ENCODE peak calls at places on chromosomes 2 and 18, in six cellular contexts. T is upper lobe of right lung, J is cardiac muscle cell, X is GM23248, D is neuronal stem cell, K is body of pancreas. W is an unnamed sample.
A peak's percentile ranks its signal among the peaks of the same experiment; 100 is the strongest.

GRCh38 chr2:179936654-179937053 is 70.4 kb downstream of the CWC22 start:
- DNase-seq in D (peak; percentile 14), T (no peak), K (no peak), J (peak; percentile 14), X (peak; percentile 29), W (peak; percentile 59)

GRCh38 chr2:212520340-212520739 is 18.3 kb downstream of the ERBB4 start:
- DNase-seq in X (peak; percentile 26), T (no peak), J (no peak), D (no peak), K (no peak), W (no peak)

GRCh38 chr2:173929441-173929840 is 35.7 kb downstream of the SP3 start:
- DNase-seq in D (no peak), T (no peak), K (no peak), J (peak; percentile 69), X (no peak), W (peak; percentile 53)

GRCh38 chr2:125745514-125745913 is 910.4 kb upstream of the GYPC start:
- DNase-seq in K (peak; percentile 34), T (no peak), X (peak; percentile 4), D (peak; percentile 65), J (peak; percentile 26), W (peak; percentile 69)

GRCh38 chr2:157497603-157498314 is 53.9 kb upstream of the CYTIP start:
- DNase-seq in T (no peak), X (peak; percentile 77), K (no peak), J (peak; percentile 55), D (peak; percentile 6), W (peak; percentile 65)

GRCh38 chr2:36615214-36615613 is 17.2 kb upstream of the FEZ2 start:
- DNase-seq in T (no peak), J (peak; percentile 63), X (peak; percentile 36), D (no peak), K (no peak), W (peak; percentile 40)

GRCh38 chr2:75099521-75099922 is 99.8 kb downstream of the TACR1 start:
- DNase-seq in K (no peak), D (no peak), X (peak; percentile 54), J (no peak), T (no peak), W (no peak)

GRCh38 chr18:70578480-70578879 is 289.6 kb downstream of the SOCS6 start:
- DNase-seq in K (no peak), X (no peak), T (no peak), J (no peak), D (peak; percentile 23), W (peak; percentile 7)

GRCh38 chr18:22494771-22495170 is 77.1 kb upstream of the CTAGE1 start:
- DNase-seq in T (no peak), J (peak; percentile 83), D (no peak), X (peak; percentile 76), K (no peak), W (no peak)

GRCh38 chr18:21557607-21558253 is 42.8 kb downstream of the ESCO1 start:
- DNase-seq in K (peak; percentile 58), J (peak; percentile 19), D (no peak), X (no peak), T (no peak), W (no peak)

GRCh38 chr2:46634905-46635304 is 155.5 kb downstream of the TMEM247 start:
- DNase-seq in T (no peak), K (no peak), J (no peak), D (no peak), X (no peak), W (no peak)

GRCh38 chr2:240140511-240140910 is at the start of gene OTOS:
- DNase-seq in T (no peak), D (no peak), K (peak; percentile 1), X (no peak), J (no peak), W (no peak)

GRCh38 chr2:11621465-11621864 is 48.5 kb downstream of the NTSR2 start:
- DNase-seq in K (no peak), J (no peak), X (no peak), D (no peak), T (no peak), W (no peak)

GRCh38 chr2:102110596-102111334 is 31.8 kb upstream of the IL1R1 start:
- DNase-seq in J (peak; percentile 23), K (peak; percentile 33), D (no peak), X (peak; percentile 61), T (no peak), W (no peak)

GRCh38 chr18:22005191-22005824 is 164.1 kb upstream of the GATA6 start:
- DNase-seq in X (no peak), K (no peak), J (no peak), D (no peak), T (no peak), W (no peak)

GRCh38 chr2:100071350-100072043 is 70.9 kb downstream of the AFF3 start:
- DNase-seq in X (no peak), K (no peak), D (no peak), J (no peak), T (no peak), W (no peak)

GRCh38 chr2:146161256-146161882 is 1641.5 kb upstream of the ZEB2 start:
- DNase-seq in T (no peak), X (no peak), J (no peak), K (no peak), D (no peak), W (no peak)

GRCh38 chr2:207528980-207529329 is 807 bp upstream of the CREB1 start:
- DNase-seq in K (peak; percentile 35), J (peak; percentile 50), X (peak; percentile 52), T (no peak), D (no peak), W (peak; percentile 56)

GRCh38 chr18:79248495-79249078 is 147.1 kb upstream of the NFATC1 start:
- DNase-seq in K (no peak), X (peak; percentile 4), D (no peak), J (peak; percentile 11), T (no peak), W (no peak)

GRCh38 chr2:48567671-48568070 is 37.7 kb downstream of the STON1 start:
- DNase-seq in D (no peak), K (no peak), X (no peak), T (no peak), J (peak; percentile 93), W (no peak)

GRCh38 chr2:36667931-36668330 is 28.6 kb upstream of the VIT start:
- DNase-seq in T (no peak), D (peak; percentile 23), X (no peak), J (no peak), K (no peak), W (no peak)

GRCh38 chr2:178359192-178359912 is 91.6 kb downstream of the PRKRA start:
- DNase-seq in D (no peak), X (no peak), J (no peak), K (no peak), T (no peak), W (no peak)

GRCh38 chr2:60100034-60100433 is 453.4 kb downstream of the BCL11A start:
- DNase-seq in J (no peak), X (no peak), T (no peak), K (no peak), D (no peak), W (no peak)

GRCh38 chr2:72851333-72851732 is 25.5 kb upstream of the EXOC6B start:
- DNase-seq in T (no peak), D (no peak), K (no peak), X (no peak), J (no peak), W (no peak)

GRCh38 chr18:11981633-11982366 is 493 bp downstream of the IMPA2 start:
- DNase-seq in X (peak; percentile 52), T (no peak), J (peak; percentile 34), D (peak; percentile 69), K (peak; percentile 54), W (peak; percentile 46)

GRCh38 chr2:83081835-83082522 is 1377.1 kb downstream of the SUCLG1 start:
- DNase-seq in T (no peak), J (peak; percentile 94), X (peak; percentile 34), D (no peak), K (no peak), W (peak; percentile 64)

GRCh38 chr2:160380000-160380570 is 113.5 kb downstream of the RBMS1 start:
- DNase-seq in X (peak; percentile 46), K (no peak), T (no peak), D (no peak), J (no peak), W (no peak)

GRCh38 chr2:9709539-9710285 is 78.9 kb upstream of the YWHAQ start:
- DNase-seq in D (no peak), X (no peak), K (no peak), J (no peak), T (no peak), W (no peak)

GRCh38 chr2:46747297-46747818 is 168.2 kb downstream of the MCFD2 start:
- DNase-seq in J (peak; percentile 58), K (no peak), D (no peak), T (no peak), X (no peak), W (no peak)

GRCh38 chr18:63881851-63882250 is 5.7 kb upstream of the SERPINB2 start:
- DNase-seq in X (peak; percentile 70), T (no peak), J (peak; percentile 56), K (no peak), D (no peak), W (no peak)
- H3K4me1 ChIP-seq in X (peaks cover 40% of the 10 kb centered on the region), T (no peaks in the 10 kb centered on the region), J (peaks cover 4% of the 10 kb centered on the region), K (peaks cover 33% of the 10 kb centered on the region), D (no peaks in the 10 kb centered on the region), W (peaks cover 5% of the 10 kb centered on the region)

GRCh38 chr2:134411279-134411827 is 157.5 kb downstream of the MGAT5 start:
- DNase-seq in J (no peak), K (no peak), X (no peak), D (no peak), T (no peak), W (no peak)
- H3K4me1 ChIP-seq in J (peaks cover 14% of the 10 kb centered on the region), K (peaks cover 20% of the 10 kb centered on the region), X (peaks cover 41% of the 10 kb centered on the region), D (peaks cover 7% of the 10 kb centered on the region), T (peaks cover 21% of the 10 kb centered on the region), W (peaks cover 16% of the 10 kb centered on the region)

DNA sequence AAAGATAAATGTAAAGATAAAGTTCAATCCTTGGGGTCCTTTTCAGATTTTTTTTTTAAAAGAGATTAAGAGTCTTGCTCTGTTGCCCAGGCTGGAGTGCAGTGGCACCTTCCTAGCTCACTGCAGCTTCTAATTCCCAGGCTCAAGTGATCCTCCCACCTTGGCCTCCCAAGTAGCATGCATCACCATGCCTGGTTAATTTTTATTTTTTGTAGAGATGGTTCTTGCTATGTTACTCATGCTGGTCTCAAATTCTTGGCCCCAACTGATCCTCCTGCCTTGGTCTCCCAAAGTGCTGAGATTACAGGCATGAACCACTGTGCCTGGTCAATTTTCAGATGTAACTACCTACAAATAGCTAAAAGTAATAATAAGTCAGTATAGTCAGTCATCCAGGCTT is 21.1 kb downstream of the NFE2L2 start:
- DNase-seq in X (peak; percentile 36), J (no peak), T (no peak), D (no peak), K (no peak), W (no peak)
- H3K4me1 ChIP-seq in X (peaks cover 73% of the 10 kb centered on the region), J (peaks cover 5% of the 10 kb centered on the region), T (peaks cover 98% of the 10 kb centered on the region), D (peaks cover 8% of the 10 kb centered on the region), K (peaks cover 88% of the 10 kb centered on the region), W (peaks cover 63% of the 10 kb centered on the region)

GRCh38 chr2:217954971-217955740 is 47.6 kb downstream of the TNS1 start:
- DNase-seq in K (no peak), J (no peak), T (peak; percentile 67), X (no peak), D (no peak), W (no peak)

GRCh38 chr2:217953531-217953932 is 49.3 kb downstream of the TNS1 start:
- DNase-seq in K (peak; percentile 49), J (no peak), D (no peak), T (peak; percentile 62), X (no peak), W (no peak)

GRCh38 chr2:217954469-217954868 is 48.3 kb downstream of the TNS1 start:
- DNase-seq in J (no peak), X (no peak), T (peak; percentile 69), D (no peak), K (peak; percentile 70), W (no peak)

GRCh38 chr2:217953011-217953481 is 49.7 kb downstream of the TNS1 start:
- DNase-seq in T (peak; percentile 61), K (peak; percentile 68), D (no peak), J (peak; percentile 46), X (no peak), W (no peak)

GRCh38 chr2:217954051-217954450 is 48.7 kb downstream of the TNS1 start:
- DNase-seq in D (no peak), X (no peak), T (peak; percentile 47), K (no peak), J (no peak), W (no peak)
- H3K4me1 ChIP-seq in D (peaks cover 4% of the 10 kb centered on the region), X (peaks cover 24% of the 10 kb centered on the region), T (peaks cover 54% of the 10 kb centered on the region), K (peaks cover 66% of the 10 kb centered on the region), J (peaks cover 23% of the 10 kb centered on the region), W (peaks cover 35% of the 10 kb centered on the region)